ENCODE peak calls at places on chromosomes 7 and 10, in six cellular contexts. One of them, this sample, is unnamed.

GRCh38 chr7:79282882-79283602 is 170.4 kb downstream of the MAGI2 start:
- DNase-seq in AG10803: peak
- DNase-seq in activated CD4-positive, alpha-beta T cell treated with anti-CD3 and anti-CD28 coated beads, Interleukin-2, amount 50 U/mL, for 48 hours: no peak
- DNase-seq in amniotic epithelial cell: peak
- DNase-seq in right cardiac atrium: no peak
- DNase-seq in left lung: no peak
- DNase-seq in this sample: no peak

GRCh38 chr7:85183296-85183695 is 3.6 kb downstream of the SEMA3D start:
- DNase-seq in AG10803: no peak
- DNase-seq in activated CD4-positive, alpha-beta T cell treated with anti-CD3 and anti-CD28 coated beads, Interleukin-2, amount 50 U/mL, for 48 hours: no peak
- DNase-seq in amniotic epithelial cell: no peak
- DNase-seq in right cardiac atrium: no peak
- DNase-seq in left lung: no peak
- DNase-seq in this sample: no peak

GRCh38 chr10:129939416-129940275 is 24.4 kb downstream of the EBF3 start:
- DNase-seq in AG10803: no peak
- DNase-seq in activated CD4-positive, alpha-beta T cell treated with anti-CD3 and anti-CD28 coated beads, Interleukin-2, amount 50 U/mL, for 48 hours: no peak
- DNase-seq in amniotic epithelial cell: no peak
- DNase-seq in right cardiac atrium: peak
- DNase-seq in left lung: peak
- DNase-seq in this sample: no peak

GRCh38 chr7:95334434-95334833 is 10.1 kb upstream of the PON1 start:
- DNase-seq in AG10803: peak
- DNase-seq in activated CD4-positive, alpha-beta T cell treated with anti-CD3 and anti-CD28 coated beads, Interleukin-2, amount 50 U/mL, for 48 hours: no peak
- DNase-seq in amniotic epithelial cell: peak
- DNase-seq in right cardiac atrium: no peak
- DNase-seq in left lung: no peak
- DNase-seq in this sample: no peak

GRCh38 chr10:113273877-113274829 is 278.7 kb upstream of the HABP2 start:
- DNase-seq in AG10803: peak
- DNase-seq in activated CD4-positive, alpha-beta T cell treated with anti-CD3 and anti-CD28 coated beads, Interleukin-2, amount 50 U/mL, for 48 hours: no peak
- DNase-seq in amniotic epithelial cell: no peak
- DNase-seq in right cardiac atrium: peak
- DNase-seq in left lung: no peak
- DNase-seq in this sample: no peak

GRCh38 chr7:113175525-113176097 is 57.3 kb upstream of the SMIM30 start:
- DNase-seq in AG10803: peak
- DNase-seq in activated CD4-positive, alpha-beta T cell treated with anti-CD3 and anti-CD28 coated beads, Interleukin-2, amount 50 U/mL, for 48 hours: no peak
- DNase-seq in amniotic epithelial cell: no peak
- DNase-seq in right cardiac atrium: no peak
- DNase-seq in left lung: no peak
- DNase-seq in this sample: no peak

GRCh38 chr7:112938895-112939588 is 147.6 kb downstream of the GPR85 start:
- DNase-seq in AG10803: peak
- DNase-seq in activated CD4-positive, alpha-beta T cell treated with anti-CD3 and anti-CD28 coated beads, Interleukin-2, amount 50 U/mL, for 48 hours: peak
- DNase-seq in amniotic epithelial cell: peak
- DNase-seq in right cardiac atrium: peak
- DNase-seq in left lung: peak
- DNase-seq in this sample: no peak

GRCh38 chr7:36784991-36785940 is 61.0 kb upstream of the AOAH start:
- DNase-seq in AG10803: no peak
- DNase-seq in activated CD4-positive, alpha-beta T cell treated with anti-CD3 and anti-CD28 coated beads, Interleukin-2, amount 50 U/mL, for 48 hours: peak
- DNase-seq in amniotic epithelial cell: no peak
- DNase-seq in right cardiac atrium: peak
- DNase-seq in left lung: peak
- DNase-seq in this sample: peak

GRCh38 chr7:28804990-28805389 is 153.1 kb downstream of the TRIL start:
- DNase-seq in AG10803: peak
- DNase-seq in activated CD4-positive, alpha-beta T cell treated with anti-CD3 and anti-CD28 coated beads, Interleukin-2, amount 50 U/mL, for 48 hours: no peak
- DNase-seq in amniotic epithelial cell: peak
- DNase-seq in right cardiac atrium: no peak
- DNase-seq in left lung: no peak
- DNase-seq in this sample: no peak

GRCh38 chr10:103888113-103888841 is 29.7 kb downstream of the STN1 start:
- DNase-seq in AG10803: peak
- DNase-seq in activated CD4-positive, alpha-beta T cell treated with anti-CD3 and anti-CD28 coated beads, Interleukin-2, amount 50 U/mL, for 48 hours: no peak
- DNase-seq in amniotic epithelial cell: peak
- DNase-seq in right cardiac atrium: peak
- DNase-seq in left lung: peak
- DNase-seq in this sample: peak

GRCh38 chr7:28573751-28574295 is 161.5 kb downstream of the CREB5 start:
- DNase-seq in AG10803: no peak
- DNase-seq in activated CD4-positive, alpha-beta T cell treated with anti-CD3 and anti-CD28 coated beads, Interleukin-2, amount 50 U/mL, for 48 hours: no peak
- DNase-seq in amniotic epithelial cell: peak
- DNase-seq in right cardiac atrium: no peak
- DNase-seq in left lung: no peak
- DNase-seq in this sample: peak

GRCh38 chr10:91887075-91887899 is 22.0 kb downstream of the FGFBP3 start:
- DNase-seq in AG10803: no peak
- DNase-seq in activated CD4-positive, alpha-beta T cell treated with anti-CD3 and anti-CD28 coated beads, Interleukin-2, amount 50 U/mL, for 48 hours: peak
- DNase-seq in amniotic epithelial cell: peak
- DNase-seq in right cardiac atrium: peak
- DNase-seq in left lung: no peak
- DNase-seq in this sample: no peak

GRCh38 chr10:119505588-119506315 is 36.8 kb downstream of the RGS10 start:
- DNase-seq in AG10803: no peak
- DNase-seq in activated CD4-positive, alpha-beta T cell treated with anti-CD3 and anti-CD28 coated beads, Interleukin-2, amount 50 U/mL, for 48 hours: no peak
- DNase-seq in amniotic epithelial cell: no peak
- DNase-seq in right cardiac atrium: no peak
- DNase-seq in left lung: no peak
- DNase-seq in this sample: no peak

GRCh38 chr10:7192831-7193348 is 217.9 kb downstream of the SFMBT2 start:
- DNase-seq in AG10803: no peak
- DNase-seq in activated CD4-positive, alpha-beta T cell treated with anti-CD3 and anti-CD28 coated beads, Interleukin-2, amount 50 U/mL, for 48 hours: peak
- DNase-seq in amniotic epithelial cell: no peak
- DNase-seq in right cardiac atrium: no peak
- DNase-seq in left lung: no peak
- DNase-seq in this sample: no peak

GRCh38 chr7:6168469-6168868 is 104.0 kb downstream of the CYTH3 start:
- DNase-seq in AG10803: no peak
- DNase-seq in activated CD4-positive, alpha-beta T cell treated with anti-CD3 and anti-CD28 coated beads, Interleukin-2, amount 50 U/mL, for 48 hours: no peak
- DNase-seq in amniotic epithelial cell: no peak
- DNase-seq in right cardiac atrium: no peak
- DNase-seq in left lung: no peak
- DNase-seq in this sample: no peak

GRCh38 chr7:87082675-87083074 is 23.2 kb upstream of the ELAPOR2 start:
- DNase-seq in AG10803: no peak
- DNase-seq in activated CD4-positive, alpha-beta T cell treated with anti-CD3 and anti-CD28 coated beads, Interleukin-2, amount 50 U/mL, for 48 hours: no peak
- DNase-seq in amniotic epithelial cell: no peak
- DNase-seq in right cardiac atrium: no peak
- DNase-seq in left lung: no peak
- DNase-seq in this sample: no peak

GRCh38 chr7:157309990-157310668 is 26.7 kb upstream of the DNAJB6 start:
- DNase-seq in AG10803: peak
- DNase-seq in activated CD4-positive, alpha-beta T cell treated with anti-CD3 and anti-CD28 coated beads, Interleukin-2, amount 50 U/mL, for 48 hours: no peak
- DNase-seq in amniotic epithelial cell: peak
- DNase-seq in right cardiac atrium: no peak
- DNase-seq in left lung: no peak
- DNase-seq in this sample: no peak

GRCh38 chr10:50610364-50610763 is 13.4 kb downstream of the SGMS1 start:
- DNase-seq in AG10803: no peak
- DNase-seq in activated CD4-positive, alpha-beta T cell treated with anti-CD3 and anti-CD28 coated beads, Interleukin-2, amount 50 U/mL, for 48 hours: no peak
- DNase-seq in amniotic epithelial cell: no peak
- DNase-seq in right cardiac atrium: no peak
- DNase-seq in left lung: no peak
- DNase-seq in this sample: no peak

GRCh38 chr10:132710036-132710686 is 75.8 kb downstream of the NKX6-2 start:
- DNase-seq in AG10803: no peak
- DNase-seq in activated CD4-positive, alpha-beta T cell treated with anti-CD3 and anti-CD28 coated beads, Interleukin-2, amount 50 U/mL, for 48 hours: no peak
- DNase-seq in amniotic epithelial cell: no peak
- DNase-seq in right cardiac atrium: peak
- DNase-seq in left lung: no peak
- DNase-seq in this sample: no peak

GRCh38 chr7:5635461-5636445 is 145.7 kb downstream of the RNF216 start:
- DNase-seq in AG10803: peak
- DNase-seq in activated CD4-positive, alpha-beta T cell treated with anti-CD3 and anti-CD28 coated beads, Interleukin-2, amount 50 U/mL, for 48 hours: no peak
- DNase-seq in amniotic epithelial cell: peak
- DNase-seq in right cardiac atrium: no peak
- DNase-seq in left lung: no peak
- DNase-seq in this sample: no peak

GRCh38 chr7:105649727-105650381 is 68.6 kb upstream of the EFCAB10 start:
- DNase-seq in AG10803: peak
- DNase-seq in activated CD4-positive, alpha-beta T cell treated with anti-CD3 and anti-CD28 coated beads, Interleukin-2, amount 50 U/mL, for 48 hours: no peak
- DNase-seq in amniotic epithelial cell: peak
- DNase-seq in right cardiac atrium: no peak
- DNase-seq in left lung: no peak
- DNase-seq in this sample: no peak

GRCh38 chr10:130039141-130039540 is 71.5 kb downstream of the C10orf143 start:
- DNase-seq in AG10803: no peak
- DNase-seq in activated CD4-positive, alpha-beta T cell treated with anti-CD3 and anti-CD28 coated beads, Interleukin-2, amount 50 U/mL, for 48 hours: no peak
- DNase-seq in amniotic epithelial cell: no peak
- DNase-seq in right cardiac atrium: no peak
- DNase-seq in left lung: no peak
- DNase-seq in this sample: no peak

GRCh38 chr7:32559480-32559879 is 64.2 kb downstream of the AVL9 start:
- DNase-seq in AG10803: no peak
- DNase-seq in activated CD4-positive, alpha-beta T cell treated with anti-CD3 and anti-CD28 coated beads, Interleukin-2, amount 50 U/mL, for 48 hours: no peak
- DNase-seq in amniotic epithelial cell: no peak
- DNase-seq in right cardiac atrium: no peak
- DNase-seq in left lung: no peak
- DNase-seq in this sample: no peak

GRCh38 chr7:66257481-66257880 is 52.3 kb downstream of the TPST1 start:
- DNase-seq in AG10803: no peak
- DNase-seq in activated CD4-positive, alpha-beta T cell treated with anti-CD3 and anti-CD28 coated beads, Interleukin-2, amount 50 U/mL, for 48 hours: no peak
- DNase-seq in amniotic epithelial cell: no peak
- DNase-seq in right cardiac atrium: no peak
- DNase-seq in left lung: no peak
- DNase-seq in this sample: no peak

GRCh38 chr7:44477063-44477830 is 13.2 kb downstream of the NUDCD3 start:
- DNase-seq in AG10803: peak
- DNase-seq in activated CD4-positive, alpha-beta T cell treated with anti-CD3 and anti-CD28 coated beads, Interleukin-2, amount 50 U/mL, for 48 hours: peak
- DNase-seq in amniotic epithelial cell: peak
- DNase-seq in right cardiac atrium: peak
- DNase-seq in left lung: peak
- DNase-seq in this sample: peak

GRCh38 chr10:81073155-81073554 is 535.5 kb downstream of the SH2D4B start:
- DNase-seq in AG10803: no peak
- DNase-seq in activated CD4-positive, alpha-beta T cell treated with anti-CD3 and anti-CD28 coated beads, Interleukin-2, amount 50 U/mL, for 48 hours: no peak
- DNase-seq in amniotic epithelial cell: no peak
- DNase-seq in right cardiac atrium: no peak
- DNase-seq in left lung: no peak
- DNase-seq in this sample: no peak

GRCh38 chr10:87734987-87735827 is 75.5 kb downstream of the PAPSS2 start:
- DNase-seq in AG10803: peak
- DNase-seq in activated CD4-positive, alpha-beta T cell treated with anti-CD3 and anti-CD28 coated beads, Interleukin-2, amount 50 U/mL, for 48 hours: no peak
- DNase-seq in amniotic epithelial cell: peak
- DNase-seq in right cardiac atrium: no peak
- DNase-seq in left lung: no peak
- DNase-seq in this sample: peak

GRCh38 chr7:130896898-130897514 is 163.0 kb upstream of the KLF14 start:
- DNase-seq in AG10803: peak
- DNase-seq in activated CD4-positive, alpha-beta T cell treated with anti-CD3 and anti-CD28 coated beads, Interleukin-2, amount 50 U/mL, for 48 hours: peak
- DNase-seq in amniotic epithelial cell: peak
- DNase-seq in right cardiac atrium: peak
- DNase-seq in left lung: peak
- DNase-seq in this sample: peak

GRCh38 chr10:132019366-132019765 is 37.6 kb upstream of the BNIP3 start:
- DNase-seq in AG10803: no peak
- DNase-seq in activated CD4-positive, alpha-beta T cell treated with anti-CD3 and anti-CD28 coated beads, Interleukin-2, amount 50 U/mL, for 48 hours: no peak
- DNase-seq in amniotic epithelial cell: no peak
- DNase-seq in right cardiac atrium: no peak
- DNase-seq in left lung: no peak
- DNase-seq in this sample: no peak

GRCh38 chr7:107528461-107528860 is 35.3 kb downstream of the COG5 start:
- DNase-seq in AG10803: peak
- DNase-seq in activated CD4-positive, alpha-beta T cell treated with anti-CD3 and anti-CD28 coated beads, Interleukin-2, amount 50 U/mL, for 48 hours: no peak
- DNase-seq in amniotic epithelial cell: peak
- DNase-seq in right cardiac atrium: no peak
- DNase-seq in left lung: no peak
- DNase-seq in this sample: no peak

GRCh38 chr7:27808626-27809025 is 68.7 kb downstream of the TAX1BP1 start:
- DNase-seq in AG10803: peak
- DNase-seq in activated CD4-positive, alpha-beta T cell treated with anti-CD3 and anti-CD28 coated beads, Interleukin-2, amount 50 U/mL, for 48 hours: no peak
- DNase-seq in amniotic epithelial cell: peak
- DNase-seq in right cardiac atrium: no peak
- DNase-seq in left lung: no peak
- DNase-seq in this sample: no peak

GRCh38 chr10:22702348-22702747 is 12.0 kb downstream of the PIP4K2A start:
- DNase-seq in AG10803: no peak
- DNase-seq in activated CD4-positive, alpha-beta T cell treated with anti-CD3 and anti-CD28 coated beads, Interleukin-2, amount 50 U/mL, for 48 hours: no peak
- DNase-seq in amniotic epithelial cell: peak
- DNase-seq in right cardiac atrium: no peak
- DNase-seq in left lung: no peak
- DNase-seq in this sample: no peak

GRCh38 chr10:32985781-32986350 is 27.8 kb upstream of the ITGB1 start:
- DNase-seq in AG10803: peak
- DNase-seq in activated CD4-positive, alpha-beta T cell treated with anti-CD3 and anti-CD28 coated beads, Interleukin-2, amount 50 U/mL, for 48 hours: no peak
- DNase-seq in amniotic epithelial cell: peak
- DNase-seq in right cardiac atrium: no peak
- DNase-seq in left lung: no peak
- DNase-seq in this sample: peak

GRCh38 chr7:8064828-8065227 is 96.2 kb downstream of the GLCCI1 start:
- DNase-seq in AG10803: no peak
- DNase-seq in activated CD4-positive, alpha-beta T cell treated with anti-CD3 and anti-CD28 coated beads, Interleukin-2, amount 50 U/mL, for 48 hours: no peak
- DNase-seq in amniotic epithelial cell: no peak
- DNase-seq in right cardiac atrium: no peak
- DNase-seq in left lung: no peak
- DNase-seq in this sample: no peak

GRCh38 chr7:100008525-100008924 is 6.9 kb upstream of the ZKSCAN1 start:
- DNase-seq in AG10803: no peak
- DNase-seq in activated CD4-positive, alpha-beta T cell treated with anti-CD3 and anti-CD28 coated beads, Interleukin-2, amount 50 U/mL, for 48 hours: no peak
- DNase-seq in amniotic epithelial cell: no peak
- DNase-seq in right cardiac atrium: no peak
- DNase-seq in left lung: no peak
- DNase-seq in this sample: no peak

GRCh38 chr7:33423646-33424020 is 294.3 kb downstream of the BBS9 start:
- DNase-seq in AG10803: no peak
- DNase-seq in activated CD4-positive, alpha-beta T cell treated with anti-CD3 and anti-CD28 coated beads, Interleukin-2, amount 50 U/mL, for 48 hours: no peak
- DNase-seq in amniotic epithelial cell: no peak
- DNase-seq in right cardiac atrium: no peak
- DNase-seq in left lung: no peak
- DNase-seq in this sample: peak

GRCh38 chr10:113221756-113222168 is 271.7 kb downstream of the TCF7L2 start:
- DNase-seq in AG10803: peak
- DNase-seq in activated CD4-positive, alpha-beta T cell treated with anti-CD3 and anti-CD28 coated beads, Interleukin-2, amount 50 U/mL, for 48 hours: no peak
- DNase-seq in amniotic epithelial cell: peak
- DNase-seq in right cardiac atrium: no peak
- DNase-seq in left lung: no peak
- DNase-seq in this sample: no peak